ENCODE peak calls at places on chromosomes 1 and 21, in seven cellular contexts. F is PC-3, K is A549, W is ovary, G is mammary epithelial cell, N is HCT116, Q is tibial artery. S is an unnamed sample.
A peak's percentile ranks its signal among the peaks of the same experiment; 100 is the strongest.

GRCh38 chr1:179599623-179600249 is 8.1 kb downstream of the TDRD5 start:
- DNase-seq in F (peak; percentile 71), K (peak; percentile 64), W (no peak), G (peak; percentile 32), N (peak; percentile 44), Q (no peak), S (no peak)

GRCh38 chr21:43734131-43734634 is 15.3 kb downstream of the PDXK start:
- DNase-seq in F (no peak), K (no peak), W (peak; percentile 17), G (no peak), N (no peak), Q (no peak), S (no peak)

GRCh38 chr1:30743584-30744059 is 14.0 kb downstream of the LAPTM5 start:
- DNase-seq in F (no peak), K (no peak), W (no peak), G (peak; percentile 81), N (no peak), Q (no peak), S (no peak)

GRCh38 chr1:116375165-116375883 is 2.3 kb downstream of the ATP1A1 start:
- DNase-seq in F (peak; percentile 32), K (no peak), W (no peak), G (peak; percentile 37), N (no peak), Q (no peak), S (no peak)

GRCh38 chr21:38325761-38326420 is 69.1 kb downstream of the KCNJ15 start:
- DNase-seq in F (no peak), K (no peak), W (no peak), G (no peak), N (no peak), Q (no peak), S (no peak)

GRCh38 chr21:28769683-28770082 is 223.0 kb downstream of the LTN1 start:
- DNase-seq in F (no peak), K (no peak), W (no peak), G (no peak), N (no peak), Q (no peak), S (no peak)

GRCh38 chr1:176531036-176531435 is 68.1 kb downstream of the PAPPA2 start:
- DNase-seq in F (no peak), K (no peak), W (no peak), G (no peak), N (no peak), Q (no peak), S (no peak)

GRCh38 chr1:107997846-107998245 is 32.9 kb upstream of the VAV3 start:
- DNase-seq in F (no peak), K (no peak), W (no peak), G (no peak), N (no peak), Q (no peak), S (no peak)

GRCh38 chr1:183675381-183675780 is 22.3 kb upstream of the APOBEC4 start:
- DNase-seq in F (no peak), K (no peak), W (no peak), G (no peak), N (no peak), Q (no peak), S (no peak)

GRCh38 chr1:100440075-100440809 is 87.9 kb downstream of the CDC14A start:
- DNase-seq in F (no peak), K (no peak), W (no peak), G (no peak), N (no peak), Q (no peak), S (no peak)

GRCh38 chr1:20058531-20058930 is 11.5 kb upstream of the PLA2G5 start:
- DNase-seq in F (peak; percentile 86), K (no peak), W (no peak), G (peak; percentile 88), N (no peak), Q (no peak), S (peak; percentile 58)

GRCh38 chr1:90723561-90724108 is 6.5 kb upstream of the BARHL2 start:
- DNase-seq in F (no peak), K (no peak), W (no peak), G (no peak), N (no peak), Q (no peak), S (no peak)

GRCh38 chr1:21661886-21662285 is 7.3 kb downstream of the RAP1GAP start:
- DNase-seq in F (no peak), K (no peak), W (no peak), G (no peak), N (no peak), Q (no peak), S (no peak)

GRCh38 chr21:34524671-34525601 is 12.9 kb upstream of the KCNE1 start:
- DNase-seq in F (peak; percentile 30), K (no peak), W (no peak), G (peak; percentile 73), N (no peak), Q (no peak), S (no peak)

GRCh38 chr1:42784946-42785693 is at the start of gene TMEM269:
- DNase-seq in F (no peak), K (no peak), W (peak; percentile 21), G (no peak), N (no peak), Q (no peak), S (no peak)

GRCh38 chr1:236608930-236609726 is 4.8 kb upstream of the HEATR1 start:
- DNase-seq in F (peak; percentile 52), K (peak; percentile 73), W (peak; percentile 40), G (peak; percentile 38), N (peak; percentile 48), Q (peak; percentile 34), S (no peak)

GRCh38 chr1:20634594-20635084 is 1.4 kb downstream of the PINK1 start:
- DNase-seq in F (peak; percentile 71), K (no peak), W (no peak), G (peak; percentile 70), N (no peak), Q (no peak), S (no peak)

GRCh38 chr1:171142081-171142450 is 43.0 kb upstream of the FMO2 start:
- DNase-seq in F (no peak), K (no peak), W (peak; percentile 56), G (no peak), N (no peak), Q (peak; percentile 81), S (peak; percentile 36)

GRCh38 chr1:43881415-43881814 is 52.2 kb upstream of the ARTN start:
- DNase-seq in F (no peak), K (no peak), W (no peak), G (no peak), N (no peak), Q (no peak), S (no peak)

GRCh38 chr1:154539486-154540483 is 18.7 kb downstream of the UBE2Q1 start:
- DNase-seq in F (no peak), K (no peak), W (no peak), G (no peak), N (no peak), Q (no peak), S (no peak)

GRCh38 chr1:154529308-154529707 is 27.1 kb upstream of the SHE start:
- DNase-seq in F (no peak), K (no peak), W (no peak), G (no peak), N (no peak), Q (no peak), S (no peak)

GRCh38 chr1:154536570-154536969 is 21.9 kb downstream of the UBE2Q1 start:
- DNase-seq in F (no peak), K (no peak), W (no peak), G (no peak), N (no peak), Q (no peak), S (no peak)

GRCh38 chr1:154534263-154534844 is 24.1 kb downstream of the UBE2Q1 start:
- DNase-seq in F (peak; percentile 76), K (peak; percentile 77), W (no peak), G (peak; percentile 44), N (peak; percentile 62), Q (no peak), S (no peak)
- TF ChIP-seq CTCF in F (peak; percentile 86), K (peak; percentile 76), W (no peak), G (peak; percentile 88), N (peak; percentile 78), Q (peak; percentile 15), S (peak; percentile 51)

DNA sequence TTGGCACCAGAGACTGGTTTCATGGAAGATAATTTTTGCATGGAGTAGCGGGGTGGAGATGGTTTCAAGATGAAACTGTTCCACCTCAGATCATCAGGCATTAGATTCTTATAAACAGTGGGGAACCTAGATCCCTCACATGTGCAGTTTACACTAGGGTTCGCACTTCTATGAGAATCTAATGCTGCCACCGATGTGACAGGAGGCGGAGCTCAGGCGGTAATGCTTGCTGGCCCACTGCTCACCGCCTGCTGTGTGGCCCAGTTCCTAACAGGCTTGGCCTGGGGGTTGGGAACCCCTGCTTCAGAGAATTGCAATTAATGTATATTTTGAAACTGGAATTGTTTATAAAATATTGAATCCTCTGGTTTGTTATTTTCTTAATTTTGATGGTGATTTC is 92.1 kb downstream of the NRIP1 start:
- DNase-seq in F (no peak), K (no peak), W (no peak), G (no peak), N (no peak), Q (no peak), S (no peak)
- H3K27ac ChIP-seq in F (no peak overlapping the region), K (no peak overlapping the region), W (no peak overlapping the region), G (no peak overlapping the region), N (no peak overlapping the region), Q (no peak overlapping the region), S (no peak overlapping the region)

DNA sequence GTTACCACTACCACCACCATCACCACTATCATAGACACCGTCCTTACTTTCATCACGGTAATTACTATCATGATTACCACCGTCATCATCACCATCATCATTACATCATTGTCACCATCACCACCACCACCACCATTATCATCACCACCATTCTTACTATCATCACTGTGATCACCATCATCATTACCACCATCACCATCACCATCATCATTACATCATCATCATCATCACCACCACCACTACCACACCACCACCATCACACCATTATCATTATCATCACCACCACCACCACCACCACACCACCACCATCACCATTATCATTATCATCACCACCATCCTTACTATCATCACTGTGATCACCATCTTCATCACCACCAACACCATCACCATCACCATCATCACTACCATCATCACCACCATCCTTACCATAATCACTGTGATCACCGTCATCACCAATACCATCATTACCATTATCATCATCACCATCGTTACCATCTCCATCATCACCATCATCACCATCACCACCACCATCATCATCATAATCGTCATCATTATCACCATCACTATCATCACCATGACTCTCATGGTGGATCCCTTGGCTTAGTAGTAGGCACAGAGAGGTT is 244.4 kb upstream of the C1orf174 start:
- DNase-seq in F (no peak), K (no peak), W (no peak), G (no peak), N (no peak), Q (no peak), S (no peak)
- H3K9me3 ChIP-seq in F (peaks cover 5% of the 10 kb centered on the region), K (no peaks in the 10 kb centered on the region), W (no peaks in the 10 kb centered on the region), G (peaks cover 21% of the 10 kb centered on the region), N (no peaks in the 10 kb centered on the region), Q (no peaks in the 10 kb centered on the region), S (peaks cover 62% of the 10 kb centered on the region)

DNA sequence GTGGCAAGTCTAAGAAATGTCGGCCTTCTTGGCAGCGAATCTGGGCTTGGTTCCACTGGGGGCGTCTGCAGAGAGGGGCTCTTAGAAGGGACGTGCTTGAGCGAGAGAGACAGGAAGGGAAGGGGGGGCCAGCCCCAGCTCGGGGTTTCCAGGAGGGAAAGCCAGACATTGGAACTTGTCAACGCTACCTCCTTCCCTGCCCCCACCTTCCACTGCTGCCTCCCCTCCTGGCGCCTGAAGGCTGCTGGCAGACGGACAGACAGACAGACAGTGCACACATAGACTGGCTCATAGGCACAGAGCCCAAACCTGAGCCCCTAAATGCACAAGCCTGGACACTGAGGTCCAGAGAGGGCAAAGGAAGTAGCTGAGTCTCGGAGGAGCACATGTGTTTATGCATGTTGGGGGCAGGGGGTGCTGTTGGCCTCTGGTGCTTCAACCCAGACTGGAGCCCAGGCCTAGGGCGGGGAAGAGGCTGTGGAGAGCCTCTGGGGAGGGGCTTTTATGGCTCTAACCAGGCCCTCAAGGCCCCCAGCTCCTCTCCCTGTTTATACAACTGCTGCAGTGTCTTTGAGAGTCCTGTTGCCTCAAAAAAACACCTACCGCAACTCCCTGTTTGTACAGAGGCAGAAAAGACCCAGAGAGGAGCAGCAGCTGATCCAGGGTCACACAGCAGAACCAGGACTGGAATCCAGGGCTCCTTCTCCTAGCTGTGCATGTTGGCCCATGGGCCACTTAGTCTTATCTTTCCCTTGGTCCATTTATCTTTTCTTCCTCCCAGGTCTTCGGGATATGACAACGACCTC is 33.1 kb upstream of the WASF2 start:
- DNase-seq in F (peak; percentile 31), K (peak; percentile 32), W (peak; percentile 57), G (no peak), N (no peak), Q (peak; percentile 40), S (no peak)
- TF ChIP-seq CTCF in F (peak; percentile 35), K (peak; percentile 26), W (no peak), G (peak; percentile 42), N (no peak), Q (peak; percentile 30), S (peak; percentile 26)

S was measured in AG04450.